ENCODE peak calls at places on chromosomes 3 and 15, in seven cellular contexts. B, H, L, M, Q, S and P are unnamed samples.

GRCh38 chr3:181723568-181724431 is 12.1 kb downstream of the SOX2 start:
- DNase-seq in B (no peak), H (no peak), S (no peak), M (no peak), L (no peak), Q (no peak), P (no peak)

GRCh38 chr3:15858547-15859506 is 61.0 kb upstream of the ANKRD28 start:
- DNase-seq in L (peak), Q (peak), H (no peak), S (no peak), B (peak), M (no peak), P (no peak)

GRCh38 chr3:174247671-174248070 is 611.5 kb upstream of the NAALADL2 start:
- DNase-seq in B (no peak), H (no peak), M (no peak), Q (no peak), S (no peak), L (no peak), P (no peak)

GRCh38 chr3:61936344-61936937 is 375.1 kb downstream of the PTPRG start:
- DNase-seq in Q (peak), S (no peak), M (peak), H (peak), B (no peak), L (peak), P (no peak)

GRCh38 chr3:88189361-88189810 is 39.6 kb downstream of the C3orf38 start:
- DNase-seq in S (no peak), Q (no peak), L (no peak), M (no peak), H (no peak), B (no peak), P (no peak)

GRCh38 chr3:165939141-165939540 is 101.9 kb upstream of the BCHE start:
- DNase-seq in H (no peak), S (no peak), L (no peak), Q (no peak), B (no peak), M (no peak), P (no peak)

GRCh38 chr3:61146010-61146569 is 105.2 kb downstream of the FHIT start:
- DNase-seq in H (no peak), S (no peak), L (no peak), B (peak), M (no peak), Q (no peak), P (no peak)

GRCh38 chr3:135136361-135137100 is 341.5 kb downstream of the EPHB1 start:
- DNase-seq in H (no peak), Q (no peak), M (no peak), L (no peak), S (no peak), B (no peak), P (no peak)

GRCh38 chr3:107833046-107833445 is 257.8 kb downstream of the CD47 start:
- DNase-seq in Q (no peak), B (no peak), S (no peak), L (no peak), H (no peak), M (no peak), P (no peak)

GRCh38 chr3:39021029-39021428 is 30.7 kb downstream of the SCN11A start:
- DNase-seq in L (no peak), M (no peak), S (no peak), B (no peak), H (no peak), Q (no peak), P (no peak)

GRCh38 chr15:62323353-62323752 is 158.3 kb upstream of the C2CD4B start:
- DNase-seq in H (no peak), S (no peak), B (no peak), L (no peak), M (no peak), Q (peak), P (no peak)

GRCh38 chr15:38002883-38003477 is 68.5 kb downstream of the TMCO5A start:
- DNase-seq in M (peak), L (peak), Q (peak), S (peak), H (peak), B (peak), P (no peak)

GRCh38 chr15:66130496-66131014 is 123.0 kb downstream of the MEGF11 start:
- DNase-seq in S (no peak), M (no peak), Q (no peak), B (no peak), L (no peak), H (no peak), P (no peak)

GRCh38 chr3:24726423-24726822 is 231.8 kb upstream of the THRB start:
- DNase-seq in Q (no peak), S (no peak), B (no peak), H (no peak), M (no peak), L (no peak), P (no peak)